ENCODE peak calls at places on chromosomes 16 and 17, in four cellular contexts. F is fibroblast of lung, I is PC-3, H is uterus. T is an unnamed sample.

GRCh38 chr16:17379121-17379571 is 91.6 kb downstream of the XYLT1 start:
- DNase-seq in H (peak), I (no peak), F (peak), T (no peak)

GRCh38 chr17:81379523-81379942 is 15.7 kb upstream of the BAHCC1 start:
- DNase-seq in I (peak), H (no peak), F (no peak), T (no peak)

GRCh38 chr16:64362193-64362592 is 759.7 kb downstream of the CDH11 start:
- DNase-seq in I (peak), H (no peak), F (no peak), T (no peak)

GRCh38 chr16:26137956-26138355 is 446.2 kb downstream of the HS3ST4 start:
- DNase-seq in F (no peak), H (no peak), I (no peak), T (no peak)

GRCh38 chr17:7862692-7863437 is 5.1 kb downstream of the CYB5D1 start:
- DNase-seq in H (peak), F (peak), I (peak), T (no peak)

GRCh38 chr16:1913327-1914083 is 4.7 kb downstream of the HS3ST6 start:
- DNase-seq in F (no peak), H (no peak), I (peak), T (no peak)

GRCh38 chr17:14201595-14201994 is 35.1 kb downstream of the CDRT15 start:
- DNase-seq in I (no peak), H (no peak), F (no peak), T (no peak)

GRCh38 chr16:5639531-5639930 is 541.9 kb upstream of the EEF2KMT start:
- DNase-seq in I (no peak), H (no peak), F (no peak), T (no peak)

GRCh38 chr17:7676533-7676932 is 10.8 kb downstream of the TP53 start:
- DNase-seq in F (no peak), I (no peak), H (no peak), T (no peak)

GRCh38 chr17:70552230-70552981 is 383.1 kb downstream of the KCNJ2 start:
- DNase-seq in H (no peak), F (peak), I (peak), T (peak)

GRCh38 chr17:19753661-19754463 is 5.8 kb upstream of the ALDH3A1 start:
- DNase-seq in H (no peak), I (peak), F (no peak), T (no peak)

GRCh38 chr17:6853764-6854442 is 22.4 kb upstream of the TEKT1 start:
- DNase-seq in F (no peak), H (no peak), I (peak), T (no peak)

GRCh38 chr16:79128706-79129105 is 471.8 kb downstream of the MAF start:
- DNase-seq in H (no peak), I (no peak), F (no peak), T (no peak)

GRCh38 chr17:71975331-71975801 is 145.5 kb upstream of the SOX9 start:
- DNase-seq in I (peak), H (peak), F (peak), T (no peak)
- H3K4me3 ChIP-seq in I (peak), H (peak), F (peak), T (no peak)

GRCh38 chr17:48484256-48484655 is 46.6 kb downstream of the HOXB1 start:
- DNase-seq in I (peak), F (no peak), H (no peak), T (no peak)

GRCh38 chr17:48484850-48485249 is 46.0 kb downstream of the HOXB1 start:
- DNase-seq in I (peak), F (peak), H (no peak), T (no peak)

GRCh38 chr17:48488548-48489106 is 42.2 kb downstream of the HOXB1 start:
- DNase-seq in F (no peak), H (no peak), I (no peak), T (no peak)

GRCh38 chr17:48487221-48487620 is 43.6 kb downstream of the HOXB1 start:
- DNase-seq in I (no peak), H (no peak), F (no peak), T (no peak)

GRCh38 chr17:48486557-48486956 is 44.3 kb downstream of the HOXB1 start:
- DNase-seq in I (peak), H (no peak), F (peak), T (peak)
- TF ChIP-seq CTCF in I (peak), H (no peak), F (peak), T (no peak)

GRCh38 chr17:39639043-39639442 is 2.1 kb downstream of the STARD3 start:
- DNase-seq in F (no peak), H (no peak), I (no peak), T (no peak)
- H3K4me3 ChIP-seq in F (no peak), H (no peak), I (no peak), T (no peak)

GRCh38 chr17:38970128-38970527 is 2.9 kb upstream of the FBXO47 start:
- DNase-seq in I (no peak), F (no peak), H (no peak), T (no peak)
- TF ChIP-seq CTCF in I (no peak), F (no peak), H (no peak), T (no peak)

GRCh38 chr17:17793378-17794214 is 43.2 kb downstream of the SREBF1 start:
- DNase-seq in I (no peak), F (no peak), H (no peak), T (no peak)
- H3K4me3 ChIP-seq in I (no peak), F (no peak), H (no peak), T (no peak)

GRCh38 chr16:8867483-8868271 is 1.1 kb downstream of the CARHSP1 start:
- DNase-seq in I (no peak), H (peak), F (no peak), T (no peak)

GRCh38 chr16:8872071-8872470 is 3.3 kb upstream of the CARHSP1 start:
- DNase-seq in F (no peak), H (no peak), I (no peak), T (no peak)

GRCh38 chr16:8868272-8869211 is at the start of gene CARHSP1:
- DNase-seq in H (peak), F (peak), I (peak), T (peak)

GRCh38 chr16:8866884-8867482 is 1.8 kb downstream of the CARHSP1 start:
- DNase-seq in H (peak), I (no peak), F (no peak), T (no peak)

GRCh38 chr16:8869212-8869987 is 594 bp upstream of the CARHSP1 start:
- DNase-seq in H (no peak), F (no peak), I (no peak), T (no peak)
- TF ChIP-seq CTCF in H (peak), F (no peak), I (no peak), T (no peak)

GRCh38 chr17:78081551-78081950 is 47.0 kb downstream of the TMC6 start:
- DNase-seq in F (no peak), I (no peak), H (no peak), T (no peak)
- H3K4me3 ChIP-seq in F (no peak), I (no peak), H (no peak), T (no peak)

DNA sequence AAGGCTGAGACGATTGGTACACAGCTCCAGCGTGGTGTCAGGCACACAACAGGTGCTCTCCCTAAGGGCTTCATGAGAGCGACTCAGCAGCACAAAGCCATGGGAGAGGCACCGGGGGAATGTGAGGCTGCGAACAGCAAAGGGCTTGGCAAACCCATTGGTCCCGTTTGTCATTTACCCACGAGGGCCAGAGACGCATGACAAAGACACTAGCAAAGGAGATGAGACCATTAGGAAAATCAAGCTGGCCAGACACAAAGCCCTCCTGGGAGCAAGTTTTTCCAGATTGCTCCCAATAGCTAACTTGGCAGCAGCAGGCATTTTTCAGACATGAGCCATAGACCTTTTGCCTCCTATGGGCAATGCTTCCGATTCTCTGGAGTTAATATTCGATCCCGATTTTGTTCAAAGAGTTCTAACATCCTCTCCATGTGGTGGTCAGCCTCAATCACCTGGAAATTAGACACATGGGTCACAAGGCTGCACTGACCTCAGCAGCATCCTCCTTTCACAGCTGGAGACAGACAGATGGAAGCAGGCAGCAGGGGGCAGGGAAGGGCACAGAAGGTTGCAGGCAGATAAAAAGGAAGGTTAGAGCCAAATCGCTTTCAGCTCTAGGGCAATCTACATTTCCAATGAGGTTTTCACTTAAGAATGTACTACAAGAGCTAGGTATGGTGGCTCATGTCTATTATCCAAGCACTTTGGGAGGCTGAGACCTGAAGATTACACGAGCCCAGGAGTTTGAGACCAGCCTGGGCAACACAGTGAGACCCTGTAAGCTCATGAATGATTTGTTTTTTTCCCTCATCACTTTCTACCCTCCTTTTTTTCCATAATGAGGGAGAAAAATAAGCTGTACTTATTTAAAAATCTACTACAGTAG is 38.1 kb downstream of the TK2 start:
- DNase-seq in I (peak), F (peak), H (peak), T (no peak)
- TF ChIP-seq CTCF in I (no peak), F (no peak), H (no peak), T (no peak)

GRCh38 chr16:85239871-85240270 is 127.6 kb upstream of the CIBAR2 start:
- DNase-seq in F (no peak), I (no peak), H (no peak), T (no peak)

GRCh38 chr16:85235988-85236831 is 123.9 kb upstream of the CIBAR2 start:
- DNase-seq in F (peak), H (peak), I (no peak), T (peak)

GRCh38 chr16:85239239-85239638 is 127.0 kb upstream of the CIBAR2 start:
- DNase-seq in I (no peak), F (no peak), H (no peak), T (no peak)

GRCh38 chr16:85238233-85238647 is 126.0 kb upstream of the CIBAR2 start:
- DNase-seq in I (no peak), F (peak), H (peak), T (no peak)

DNA sequence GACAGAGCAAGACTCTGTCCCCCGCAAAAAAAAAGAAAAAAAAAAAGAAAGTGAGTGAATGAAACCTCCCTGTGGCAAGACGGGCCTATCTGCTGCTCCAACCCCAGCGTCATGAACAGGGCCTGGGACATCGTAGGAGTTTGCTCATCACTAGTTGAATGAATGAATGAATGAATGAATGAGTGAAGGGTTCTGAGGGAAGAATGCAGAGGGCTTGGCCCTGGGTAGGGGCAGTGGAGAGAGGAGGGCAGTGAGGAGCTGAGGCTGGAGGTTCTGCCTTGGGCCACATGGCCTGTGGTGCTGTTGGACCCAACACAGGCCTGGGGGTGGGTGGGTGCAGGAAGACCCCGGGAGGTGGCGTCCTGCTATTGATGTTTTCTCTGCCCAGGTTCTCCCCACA is 125.5 kb upstream of the CIBAR2 start:
- DNase-seq in F (no peak), H (no peak), I (no peak), T (no peak)
- H3K4me3 ChIP-seq in F (no peak), H (no peak), I (no peak), T (no peak)